ENCODE peak calls at places on chromosomes 13 and 19, in six cellular contexts. G is lower leg skin, W is GM12891, P is IMR-90, V is A549, S is breast epithelium. R is an unnamed sample.

GRCh38 chr19:49692102-49692599 is 1.2 kb downstream of the CPT1C start:
- DNase-seq in G (no peak), W (no peak), P (no peak), V (no peak), S (no peak), R (no peak)

GRCh38 chr19:17195106-17195505 is 20.1 kb upstream of the USE1 start:
- DNase-seq in G (no peak), W (no peak), P (no peak), V (no peak), S (no peak), R (no peak)

GRCh38 chr19:1001538-1002166 is 1.4 kb downstream of the GRIN3B start:
- DNase-seq in G (no peak), W (peak), P (no peak), V (no peak), S (no peak), R (peak)

GRCh38 chr19:18975011-18975410 is 34.0 kb upstream of the HOMER3 start:
- DNase-seq in G (no peak), W (no peak), P (peak), V (no peak), S (no peak), R (no peak)

GRCh38 chr13:24672141-24673132 is 7.8 kb upstream of the ATP12A start:
- DNase-seq in G (no peak), W (no peak), P (no peak), V (no peak), S (no peak), R (no peak)

GRCh38 chr13:53052675-53053074 is 24.1 kb downstream of the OLFM4 start:
- DNase-seq in G (no peak), W (no peak), P (no peak), V (no peak), S (no peak), R (no peak)

GRCh38 chr13:75776550-75776949 is 140.4 kb downstream of the LMO7 start:
- DNase-seq in G (no peak), W (no peak), P (no peak), V (no peak), S (no peak), R (no peak)

GRCh38 chr19:6519289-6519688 is 11.5 kb upstream of the TNFSF9 start:
- DNase-seq in G (no peak), W (no peak), P (peak), V (peak), S (no peak), R (no peak)

GRCh38 chr13:22934744-22935523 is 245.8 kb upstream of the SGCG start:
- DNase-seq in G (no peak), W (no peak), P (no peak), V (no peak), S (no peak), R (no peak)

GRCh38 chr13:91212229-91212628 is 135.3 kb upstream of the MIR17HG start:
- DNase-seq in G (no peak), W (no peak), P (no peak), V (no peak), S (no peak), R (no peak)

GRCh38 chr13:22428188-22428828 is 752.5 kb upstream of the SGCG start:
- DNase-seq in G (no peak), W (no peak), P (no peak), V (no peak), S (no peak), R (no peak)

GRCh38 chr19:50497030-50497420 is 14.0 kb downstream of the JOSD2 start:
- DNase-seq in G (no peak), W (no peak), P (no peak), V (no peak), S (no peak), R (no peak)

GRCh38 chr13:38582133-38582532 is 104.7 kb upstream of the FREM2 start:
- DNase-seq in G (no peak), W (no peak), P (peak), V (peak), S (no peak), R (no peak)

GRCh38 chr13:33277946-33278345 is 7.6 kb downstream of the STARD13 start:
- DNase-seq in G (no peak), W (no peak), P (no peak), V (no peak), S (no peak), R (no peak)

GRCh38 chr13:36421447-36421846 is 10.8 kb upstream of the CCNA1 start:
- DNase-seq in G (no peak), W (no peak), P (no peak), V (no peak), S (no peak), R (no peak)

GRCh38 chr19:10748924-10749434 is 31.1 kb downstream of the DNM2 start:
- DNase-seq in G (no peak), W (no peak), P (no peak), V (peak), S (no peak), R (peak)

GRCh38 chr13:79810671-79811070 is 329.7 kb downstream of the NDFIP2 start:
- DNase-seq in G (no peak), W (no peak), P (peak), V (peak), S (no peak), R (peak)

GRCh38 chr13:41284512-41285288 is 21.3 kb upstream of the MTRF1 start:
- DNase-seq in G (no peak), W (no peak), P (peak), V (peak), S (no peak), R (no peak)

GRCh38 chr13:28239374-28239773 is 101.0 kb downstream of the PAN3 start:
- DNase-seq in G (no peak), W (no peak), P (peak), V (no peak), S (no peak), R (no peak)

GRCh38 chr19:16034958-16035560 is 41.2 kb upstream of the TPM4 start:
- DNase-seq in G (no peak), W (no peak), P (no peak), V (no peak), S (no peak), R (no peak)

GRCh38 chr19:29566496-29567054 is 39.5 kb upstream of the POP4 start:
- DNase-seq in G (no peak), W (no peak), P (no peak), V (no peak), S (no peak), R (no peak)

GRCh38 chr19:51417107-51417806 is at the start of gene SIGLEC10:
- DNase-seq in G (peak), W (peak), P (no peak), V (no peak), S (no peak), R (peak)

GRCh38 chr13:113976711-113977684 is 3.1 kb upstream of the C13orf46 start:
- DNase-seq in G (no peak), W (no peak), P (peak), V (peak), S (no peak), R (peak)

GRCh38 chr13:39268398-39268797 is 230.1 kb downstream of the NHLRC3 start:
- DNase-seq in G (no peak), W (no peak), P (no peak), V (no peak), S (no peak), R (no peak)

GRCh38 chr19:19580417-19580816 is 38.1 kb downstream of the PBX4 start:
- DNase-seq in G (no peak), W (no peak), P (no peak), V (no peak), S (no peak), R (no peak)

GRCh38 chr19:29810504-29810871 is 1.3 kb upstream of the CCNE1 start:
- DNase-seq in G (no peak), W (no peak), P (peak), V (no peak), S (peak), R (no peak)

GRCh38 chr13:112997188-112998135 is 28.4 kb downstream of the MCF2L start:
- DNase-seq in G (no peak), W (no peak), P (no peak), V (no peak), S (no peak), R (no peak)

GRCh38 chr13:38814331-38814730 is 127.5 kb downstream of the FREM2 start:
- DNase-seq in G (no peak), W (no peak), P (no peak), V (no peak), S (no peak), R (no peak)

GRCh38 chr13:79581870-79582315 is 100.9 kb downstream of the NDFIP2 start:
- DNase-seq in G (peak), W (no peak), P (peak), V (no peak), S (no peak), R (no peak)

GRCh38 chr19:45079063-45079910 is at the start of gene GEMIN7:
- DNase-seq in G (peak), W (peak), P (peak), V (peak), S (peak), R (peak)
- TF ChIP-seq POLR2A in G (no peak), W (peak), P (no peak), V (peak), S (no peak), R (peak)

DNA sequence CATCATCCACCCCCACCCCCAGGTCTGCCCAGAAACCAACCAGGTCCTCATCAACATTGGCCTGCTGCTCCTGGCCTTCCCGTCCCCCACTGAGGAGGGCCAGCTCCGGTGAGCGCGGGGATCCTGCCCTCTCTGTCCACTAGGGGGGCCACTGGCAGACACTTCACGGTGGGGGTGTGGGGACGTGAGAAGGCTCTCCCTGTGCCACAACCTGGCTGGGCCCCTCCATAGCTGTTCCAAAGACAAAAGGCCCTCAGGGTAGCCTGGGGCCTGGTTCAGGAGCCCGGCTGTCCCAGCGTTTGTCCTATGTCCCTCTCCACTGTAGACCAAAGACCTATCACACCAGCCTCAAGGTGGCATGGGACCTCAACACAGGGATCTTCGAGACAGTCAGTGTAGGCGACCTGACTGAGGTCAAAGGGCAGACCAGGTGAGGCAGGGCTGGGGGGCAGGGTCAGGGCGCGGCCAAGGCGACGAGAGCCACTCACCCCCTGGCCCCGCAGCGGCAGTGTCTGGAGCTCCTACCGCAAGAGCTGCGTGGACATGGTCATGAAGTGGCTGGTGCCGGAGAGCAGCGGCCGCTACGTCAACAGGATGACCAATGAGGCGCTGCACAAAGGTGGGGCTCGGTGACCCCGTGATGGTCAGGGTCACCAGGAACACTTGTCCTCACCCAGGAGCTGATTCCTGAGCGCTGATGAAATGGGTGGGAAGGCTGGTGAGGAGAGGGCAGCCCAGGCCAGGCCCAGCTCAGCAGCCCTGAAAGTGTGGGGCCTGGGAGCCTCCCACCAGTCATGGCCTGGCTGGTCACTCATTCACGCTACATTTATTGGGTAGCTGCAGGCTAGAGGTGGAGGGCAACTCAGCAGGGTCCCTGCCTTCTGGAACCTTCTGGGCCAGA is 7.9 kb downstream of the DCAF15 start:
- DNase-seq in G (no peak), W (peak), P (no peak), V (peak), S (no peak), R (no peak)
- TF ChIP-seq POLR2A in G (no peak), W (no peak), P (no peak), V (no peak), S (no peak), R (no peak)

GRCh38 chr13:101384929-101385328 is 31.4 kb downstream of the NALCN start:
- DNase-seq in G (no peak), W (no peak), P (no peak), V (no peak), S (no peak), R (no peak)

GRCh38 chr13:101383595-101383994 is 32.7 kb downstream of the NALCN start:
- DNase-seq in G (no peak), W (no peak), P (no peak), V (no peak), S (no peak), R (no peak)

GRCh38 chr13:101382086-101382485 is 34.2 kb downstream of the NALCN start:
- DNase-seq in G (no peak), W (no peak), P (no peak), V (no peak), S (no peak), R (no peak)

GRCh38 chr13:101382701-101383100 is 33.6 kb downstream of the NALCN start:
- DNase-seq in G (no peak), W (no peak), P (no peak), V (no peak), S (no peak), R (no peak)
- TF ChIP-seq POLR2A in G (no peak), W (no peak), P (no peak), V (no peak), S (no peak), R (no peak)

GRCh38 chr13:82298110-82298509 is 1584.2 kb downstream of the SLITRK1 start:
- DNase-seq in G (no peak), W (no peak), P (no peak), V (no peak), S (no peak), R (no peak)
- TF ChIP-seq POLR2A in G (no peak), W (no peak), P (no peak), V (no peak), S (no peak), R (no peak)

DNA sequence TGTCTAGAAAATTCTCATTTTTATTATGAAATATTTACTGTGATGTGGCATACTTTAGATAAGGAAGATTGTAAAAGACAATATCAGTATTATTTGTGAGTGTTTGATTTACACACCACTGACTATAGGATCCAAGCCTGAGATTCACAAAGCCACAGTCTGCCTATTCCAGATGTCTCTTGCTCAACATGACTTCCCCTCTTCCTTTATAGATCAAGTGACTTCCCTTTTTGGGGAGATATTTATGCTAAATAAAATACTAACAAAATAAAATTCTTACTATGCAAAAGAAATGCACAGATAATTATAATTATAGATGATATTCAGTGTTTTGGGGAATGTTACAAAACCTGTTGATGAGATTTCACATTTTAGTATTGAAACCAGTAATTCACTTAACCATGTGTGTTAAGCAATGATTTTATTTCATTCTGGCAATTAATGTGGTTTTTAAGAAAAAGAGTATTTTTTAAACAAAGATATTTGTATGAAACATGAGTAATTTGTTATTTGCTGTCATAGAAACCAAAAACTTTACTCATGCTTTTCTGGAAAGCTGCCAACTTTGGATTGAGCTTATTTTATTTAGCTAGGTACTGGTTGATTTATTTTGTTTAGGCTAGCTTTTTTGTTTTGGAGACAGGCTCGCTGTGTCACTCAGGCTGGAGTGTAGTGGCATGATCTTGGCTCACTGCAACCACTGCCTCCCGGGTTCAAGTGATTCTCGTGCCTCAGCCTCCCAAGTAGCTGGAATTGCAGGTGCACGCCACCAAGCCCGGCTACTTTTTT is 13.7 kb upstream of the GPR183 start:
- DNase-seq in G (no peak), W (no peak), P (peak), V (no peak), S (no peak), R (no peak)
- TF ChIP-seq POLR2A in G (no peak), W (no peak), P (no peak), V (no peak), S (no peak), R (no peak)

DNA sequence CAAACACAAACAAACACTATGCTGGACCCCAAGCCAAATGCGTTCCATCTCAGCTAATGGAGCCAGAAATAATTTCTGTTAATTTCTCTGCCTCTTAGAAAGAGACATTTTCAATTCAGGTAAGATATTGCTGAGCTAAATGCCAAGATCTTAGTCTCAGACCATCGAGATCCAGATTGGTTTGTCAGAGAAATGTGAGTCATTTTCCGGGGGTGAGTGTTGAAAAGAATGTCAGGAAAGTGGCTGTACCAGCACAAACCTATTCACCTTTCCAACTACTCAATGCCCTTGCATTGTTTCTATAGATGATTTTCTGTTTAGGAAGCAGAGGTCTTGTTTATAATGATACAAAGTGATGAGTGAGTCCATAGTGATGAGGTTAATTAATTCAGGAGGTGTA is 266.8 kb upstream of the TSHZ3 start:
- DNase-seq in G (no peak), W (no peak), P (no peak), V (no peak), S (no peak), R (peak)
- TF ChIP-seq POLR2A in G (no peak), W (no peak), P (no peak), V (no peak), S (no peak), R (no peak)

GRCh38 chr13:59906413-59907027 is 257.2 kb downstream of the DIAPH3 start:
- DNase-seq in G (no peak), W (no peak), P (peak), V (no peak), S (no peak), R (no peak)

GRCh38 chr13:59898066-59898465 is 265.7 kb downstream of the DIAPH3 start:
- DNase-seq in G (no peak), W (no peak), P (no peak), V (no peak), S (no peak), R (no peak)

GRCh38 chr13:59901191-59901590 is 262.5 kb downstream of the DIAPH3 start:
- DNase-seq in G (no peak), W (no peak), P (no peak), V (no peak), S (no peak), R (no peak)
- TF ChIP-seq POLR2A in G (no peak), W (no peak), P (no peak), V (no peak), S (no peak), R (no peak)

DNA sequence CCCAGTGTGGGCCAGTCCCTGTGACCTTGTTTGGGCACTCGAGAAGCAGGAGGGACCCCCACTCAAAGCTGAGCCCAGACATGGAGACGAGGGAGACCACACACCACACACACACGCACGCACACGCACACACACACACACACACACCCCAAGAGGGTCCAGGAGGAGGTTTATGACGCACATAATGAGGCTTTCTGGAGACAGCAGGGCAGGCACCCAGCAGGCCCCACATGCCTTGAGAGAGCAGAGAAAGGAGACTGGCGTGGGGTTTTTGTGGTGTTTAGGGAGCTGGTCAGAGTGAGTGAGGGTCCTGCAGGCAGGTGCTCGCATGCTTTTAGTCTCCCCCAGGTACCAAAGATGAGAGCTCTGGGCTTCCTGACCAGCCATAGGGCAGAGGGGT is 42.4 kb downstream of the GPR12 start:
- DNase-seq in G (no peak), W (no peak), P (no peak), V (no peak), S (no peak), R (no peak)
- TF ChIP-seq POLR2A in G (no peak), W (no peak), P (no peak), V (no peak), S (no peak), R (no peak)

DNA sequence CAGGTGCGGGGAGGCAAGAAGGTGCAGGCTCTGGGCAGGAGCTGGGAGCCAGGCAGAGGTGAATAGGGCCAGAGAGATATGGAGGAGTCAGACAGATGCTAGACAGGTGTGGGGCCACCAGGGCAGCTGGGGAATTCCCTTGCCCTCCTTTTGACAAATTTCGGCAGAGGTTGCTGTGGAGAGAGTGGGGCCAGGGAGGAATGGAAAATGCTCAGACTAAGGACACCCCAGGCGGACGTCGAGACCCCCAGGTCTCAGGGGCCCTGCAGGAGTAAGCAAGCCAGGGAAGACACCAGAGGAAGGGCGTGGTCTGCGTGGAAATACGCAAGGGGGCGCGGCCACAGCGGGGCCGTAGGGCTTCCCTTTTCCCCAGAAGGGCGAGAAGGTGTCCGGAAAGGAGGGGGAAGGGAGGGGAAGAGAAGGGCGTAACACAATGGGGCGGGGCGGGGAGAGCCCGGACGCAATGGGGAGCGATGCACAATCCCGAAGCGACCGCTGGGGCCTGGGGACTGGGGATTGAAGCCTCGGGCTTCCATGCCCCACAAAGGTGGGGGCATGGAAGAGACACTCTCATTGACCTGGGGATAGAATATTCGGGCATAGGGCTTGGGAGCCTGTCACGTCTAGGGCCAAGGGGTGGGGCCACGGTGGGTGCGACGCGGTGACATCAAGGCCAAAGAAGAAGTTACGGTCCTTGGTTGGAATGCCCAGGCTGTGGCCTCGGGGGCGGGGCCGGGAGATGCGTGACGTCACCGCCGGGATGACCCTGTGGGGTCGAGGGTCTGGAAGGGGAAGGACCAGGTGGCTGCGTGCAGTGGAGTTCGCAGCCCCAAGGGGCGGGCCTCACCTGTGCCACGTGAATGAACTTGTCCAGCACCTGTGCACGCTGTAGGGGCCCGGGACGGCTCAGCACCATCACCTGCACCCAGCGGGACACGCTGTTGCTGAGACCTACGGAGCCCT is 8.2 kb downstream of the RASGRP4 start:
- DNase-seq in G (peak), W (peak), P (no peak), V (peak), S (no peak), R (no peak)
- TF ChIP-seq POLR2A in G (no peak), W (no peak), P (no peak), V (no peak), S (no peak), R (no peak)